ENCODE peak calls at places on chromosomes 1 and 21, in nine cellular contexts. E, A, D, X, T, O, I, P and C are unnamed samples. For H3K9me3 and H3K4me1, the result is how much of the 10 kb centered on the place peaks cover.

GRCh38 chr1:109864960-109865611 is 45.6 kb upstream of the CSF1 start:
- DNase-seq in D (no peak), I (no peak), T (no peak), E (no peak), P (no peak), X (no peak), A (no peak), O (no peak), C (no peak)

GRCh38 chr1:166902279-166902678 is 26.2 kb upstream of the TADA1 start:
- DNase-seq in O (no peak), A (no peak), P (no peak), E (no peak), T (no peak), X (no peak), I (no peak), D (no peak), C (no peak)

GRCh38 chr1:65395887-65396612 is 24.4 kb upstream of the LEPR start:
- DNase-seq in A (no peak), O (no peak), D (no peak), I (no peak), P (no peak), X (no peak), T (no peak), E (no peak), C (no peak)

GRCh38 chr1:189669846-189670245 is 807.8 kb downstream of the BRINP3 start:
- DNase-seq in A (no peak), E (no peak), O (no peak), I (no peak), T (no peak), D (no peak), X (no peak), P (no peak), C (no peak)

GRCh38 chr1:110155878-110156522 is 5.7 kb downstream of the SLC6A17 start:
- DNase-seq in D (peak), I (peak), A (peak), T (peak), X (peak), E (peak), P (peak), O (peak), C (no peak)

GRCh38 chr21:28298251-28298672 is 694.4 kb downstream of the LTN1 start:
- DNase-seq in T (no peak), E (no peak), D (no peak), X (no peak), I (no peak), O (no peak), P (no peak), A (no peak), C (no peak)

GRCh38 chr1:41521766-41522165 is 37.3 kb upstream of the EDN2 start:
- DNase-seq in I (no peak), T (no peak), O (no peak), D (no peak), P (no peak), X (no peak), E (no peak), A (no peak), C (no peak)

GRCh38 chr21:44519346-44520325 is 20.4 kb downstream of the KRTAP10-1 start:
- DNase-seq in P (peak), I (no peak), D (no peak), A (no peak), O (no peak), E (no peak), X (no peak), T (no peak), C (no peak)

GRCh38 chr1:200453544-200453905 is 43.7 kb upstream of the ZNF281 start:
- DNase-seq in X (no peak), T (no peak), O (no peak), E (no peak), D (no peak), A (no peak), I (no peak), P (no peak), C (no peak)

GRCh38 chr1:48644190-48644930 is 132.3 kb downstream of the BEND5 start:
- DNase-seq in O (no peak), X (no peak), I (no peak), P (no peak), D (peak), T (no peak), E (no peak), A (no peak), C (no peak)

GRCh38 chr1:183023146-183023600 is at the start of gene LAMC1:
- DNase-seq in E (peak), T (peak), I (no peak), A (peak), P (peak), D (peak), X (peak), O (peak), C (peak)

GRCh38 chr1:15525043-15525958 is 1.3 kb upstream of the CASP9 start:
- DNase-seq in D (peak), T (peak), X (peak), I (peak), A (peak), O (no peak), P (no peak), E (no peak), C (peak)

GRCh38 chr1:56866656-56867055 is 12.1 kb downstream of the C8A start:
- DNase-seq in T (no peak), O (no peak), A (no peak), I (no peak), P (no peak), X (no peak), E (no peak), D (no peak), C (no peak)

GRCh38 chr1:184910596-184910995 is 63.7 kb downstream of the NIBAN1 start:
- DNase-seq in O (no peak), P (no peak), X (peak), I (no peak), T (no peak), A (no peak), E (no peak), D (peak), C (peak)

GRCh38 chr1:41483960-41484844 is at the start of gene EDN2:
- DNase-seq in I (no peak), D (no peak), X (peak), P (peak), O (peak), T (peak), A (no peak), E (peak), C (no peak)

DNA sequence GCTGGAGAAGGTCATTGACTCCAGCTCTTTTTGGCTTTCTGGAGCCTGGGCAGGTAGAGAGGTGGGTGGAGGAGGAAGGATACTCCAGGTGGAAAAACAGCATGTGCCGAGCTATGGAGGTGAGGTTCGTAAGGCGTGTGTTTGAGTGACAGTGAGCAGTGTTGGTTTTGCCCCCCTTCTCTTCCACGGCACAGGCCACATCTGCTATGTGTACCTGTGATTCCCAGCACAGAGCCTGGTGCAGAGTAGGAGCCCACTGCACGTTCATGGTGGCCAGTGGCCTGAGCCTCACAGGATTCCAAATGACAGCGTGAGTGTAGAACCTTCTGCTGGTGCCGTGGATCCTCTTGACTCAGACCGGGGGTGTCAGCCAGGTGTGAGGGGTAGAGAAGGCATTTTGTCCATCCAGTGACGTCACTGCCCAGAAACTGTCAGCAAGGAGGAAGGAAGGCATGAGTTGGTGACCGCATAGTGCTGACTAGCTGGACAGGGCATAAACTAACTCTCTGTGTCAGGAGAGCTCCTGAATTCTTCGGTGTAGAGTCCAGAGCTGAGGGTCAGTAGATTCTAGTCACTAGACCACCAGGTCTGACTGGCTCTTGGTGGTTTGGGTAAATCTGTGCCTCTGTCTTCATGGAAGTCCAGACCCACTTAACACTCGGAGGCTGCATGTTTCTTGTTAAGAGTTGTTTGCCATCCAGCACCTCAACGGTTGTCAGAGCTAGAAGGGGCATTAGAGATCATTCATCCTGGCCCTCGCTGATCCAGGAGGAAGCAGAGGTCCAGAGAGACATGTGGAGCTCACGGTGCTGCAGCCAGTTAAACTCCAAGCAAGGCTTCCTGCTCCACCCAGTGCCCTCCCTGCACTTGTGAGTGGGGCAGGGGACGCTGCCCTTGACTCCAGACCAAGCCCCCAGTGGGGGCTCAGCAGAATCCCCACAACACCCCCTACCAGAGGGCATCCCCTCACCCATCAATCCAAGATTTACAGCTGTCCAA is 3.8 kb downstream of the QSOX1 start:
- DNase-seq in I (no peak), E (no peak), A (no peak), D (no peak), T (no peak), P (no peak), O (no peak), X (no peak), C (peak)
- H3K27ac ChIP-seq in I (no peak), E (no peak), A (no peak), D (no peak), T (no peak), P (no peak), O (no peak), X (no peak), C (peak)

DNA sequence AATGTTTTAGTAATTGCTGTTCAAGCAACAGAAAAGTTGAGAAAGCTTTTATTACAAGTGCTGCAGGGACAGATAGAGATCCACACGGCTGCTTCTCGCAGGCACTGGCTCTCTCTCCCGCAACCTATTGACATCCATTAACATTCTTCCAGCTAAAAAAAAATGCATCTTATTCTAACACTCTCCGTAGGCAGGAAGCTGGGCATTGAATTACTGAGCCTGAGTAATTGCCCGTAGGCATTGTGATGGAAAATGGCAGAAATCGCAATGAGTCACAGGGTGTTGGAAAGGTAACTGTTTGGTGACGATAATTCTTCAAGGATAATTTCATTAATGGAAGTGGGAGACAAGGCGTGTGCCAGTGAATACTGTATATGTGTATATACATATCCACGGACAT is 567.4 kb downstream of the NPHP4 start:
- DNase-seq in T (no peak), I (no peak), D (peak), X (no peak), O (no peak), P (no peak), A (no peak), E (no peak), C (no peak)
- H3K9me3 ChIP-seq in T (under half), I (under half), D (under half), X (under half), O (under half), P (under half), A (under half), E (under half), C (under half)

DNA sequence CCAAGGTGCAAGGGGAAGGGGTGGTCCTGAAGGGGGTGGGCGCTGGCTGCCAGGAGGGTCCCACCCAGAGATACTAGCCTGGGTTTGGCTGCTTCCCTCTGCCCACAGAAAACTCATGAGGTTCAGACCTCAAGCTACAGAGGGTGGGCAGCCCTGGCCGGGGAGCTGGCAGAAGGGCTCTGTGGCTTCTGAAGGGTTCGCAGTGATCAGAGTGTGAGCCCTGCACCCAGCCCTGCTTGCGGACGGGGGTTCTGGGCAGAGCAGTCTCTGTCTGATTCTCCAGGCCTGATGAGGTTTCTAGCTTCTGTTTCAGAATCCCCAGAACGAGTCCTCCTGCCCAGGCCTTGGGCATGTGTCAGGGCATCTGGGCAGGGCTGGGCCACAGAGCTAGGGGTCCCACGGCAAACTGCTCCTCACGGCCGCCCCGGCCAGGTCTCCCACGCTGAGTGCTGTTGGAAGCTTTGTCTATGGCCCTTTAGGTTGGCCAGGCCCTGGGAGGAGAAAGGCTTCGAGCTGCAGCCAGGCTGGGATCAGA is 652 bp upstream of the MMEL1 start:
- DNase-seq in E (no peak), P (no peak), I (no peak), X (no peak), D (no peak), O (no peak), A (no peak), T (no peak), C (no peak)
- H3K4me1 ChIP-seq in E (under half), P (under half), I (under half), X (under half), D (under half), O (under half), A (under half), T (under half), C (under half)

GRCh38 chr1:11938722-11939526 is 4.4 kb downstream of the PLOD1 start:
- DNase-seq in X (no peak), T (no peak), A (no peak), P (peak), E (peak), O (no peak), I (no peak), D (no peak), C (no peak)
- H3K27ac ChIP-seq in X (no peak), T (no peak), A (no peak), P (peak), E (peak), O (peak), I (no peak), D (no peak), C (peak)